ENCODE peak calls at places on chromosome 7, in eight cellular contexts. A is thyroid gland, Y is gastrocnemius medialis, F is mucosa of descending colon, R is heart right ventricle, K is stomach, H is right cardiac atrium, M is ovary. L is an unnamed sample.

GRCh38 chr7:83119002-83119358 is 43.7 kb downstream of the PCLO start:
- DNase-seq in A (no peak), F (no peak), R (no peak), H (no peak), M (no peak), K (no peak), Y (no peak), L (no peak)

GRCh38 chr7:3218561-3219225 is 82.4 kb upstream of the SDK1 start:
- DNase-seq in K (no peak), R (no peak), Y (no peak), A (no peak), M (no peak), H (no peak), F (no peak), L (no peak)

GRCh38 chr7:102012941-102013461 is 195.6 kb downstream of the CUX1 start:
- DNase-seq in H (no peak), Y (no peak), K (no peak), A (no peak), F (no peak), M (no peak), R (no peak), L (no peak)

GRCh38 chr7:149457766-149458165 is 3.1 kb downstream of the ZNF777 start:
- DNase-seq in K (no peak), M (no peak), H (no peak), A (no peak), Y (no peak), F (no peak), R (no peak), L (no peak)

GRCh38 chr7:41257660-41258059 is 445.2 kb downstream of the INHBA start:
- DNase-seq in R (no peak), M (no peak), F (no peak), Y (no peak), H (no peak), A (no peak), K (no peak), L (no peak)

GRCh38 chr7:137760111-137760510 is 86.7 kb downstream of the DGKI start:
- DNase-seq in A (peak; percentile 61), F (no peak), M (no peak), Y (no peak), K (no peak), R (no peak), H (peak; percentile 63), L (no peak)

GRCh38 chr7:71633571-71634008 is 501.6 kb downstream of the GALNT17 start:
- DNase-seq in H (no peak), F (no peak), K (no peak), A (peak; percentile 65), M (no peak), R (no peak), Y (no peak), L (no peak)

GRCh38 chr7:31051598-31052503 is at the start of gene ADCYAP1R1:
- DNase-seq in K (no peak), F (no peak), R (peak; percentile 39), A (no peak), Y (no peak), H (peak; percentile 84), M (no peak), L (peak; percentile 69)

GRCh38 chr7:17307969-17308648 is 9.7 kb downstream of the AHR start:
- DNase-seq in A (no peak), R (no peak), M (no peak), F (no peak), H (no peak), K (no peak), Y (no peak), L (no peak)

GRCh38 chr7:151736403-151736909 is 140.5 kb downstream of the PRKAG2 start:
- DNase-seq in K (peak; percentile 44), M (peak; percentile 70), Y (peak; percentile 88), A (peak; percentile 93), R (peak; percentile 84), H (peak; percentile 86), F (peak; percentile 63), L (peak; percentile 45)

GRCh38 chr7:47775238-47775637 is 173.0 kb downstream of the PKD1L1 start:
- DNase-seq in A (no peak), F (no peak), K (no peak), H (no peak), R (no peak), Y (no peak), M (no peak), L (no peak)

GRCh38 chr7:26151953-26152781 is at the start of gene NFE2L3:
- DNase-seq in M (no peak), A (peak; percentile 62), Y (no peak), F (peak; percentile 92), H (peak; percentile 90), K (peak; percentile 90), R (peak; percentile 36), L (peak; percentile 88)

GRCh38 chr7:69690329-69690728 is 92.1 kb downstream of the AUTS2 start:
- DNase-seq in F (no peak), M (no peak), H (no peak), R (no peak), A (no peak), K (no peak), Y (no peak), L (no peak)

GRCh38 chr7:69683002-69683401 is 84.7 kb downstream of the AUTS2 start:
- DNase-seq in A (peak; percentile 9), F (no peak), Y (no peak), M (peak; percentile 45), R (no peak), K (peak; percentile 26), H (peak; percentile 56), L (no peak)

GRCh38 chr7:69687739-69688431 is 89.6 kb downstream of the AUTS2 start:
- DNase-seq in R (no peak), F (no peak), K (no peak), H (no peak), A (no peak), Y (no peak), M (no peak), L (no peak)

GRCh38 chr7:69682518-69682917 is 84.2 kb downstream of the AUTS2 start:
- DNase-seq in Y (no peak), K (no peak), H (no peak), R (no peak), F (no peak), A (no peak), M (no peak), L (no peak)

GRCh38 chr7:69684955-69685631 is 86.8 kb downstream of the AUTS2 start:
- DNase-seq in A (no peak), H (no peak), M (no peak), Y (no peak), K (no peak), F (no peak), R (no peak), L (peak; percentile 50)
- H3K4me1 ChIP-seq in A (no peaks in the 10 kb centered on the region), H (peaks cover 2% of the 10 kb centered on the region), M (peaks cover 14% of the 10 kb centered on the region), Y (peaks cover 14% of the 10 kb centered on the region), K (no peaks in the 10 kb centered on the region), F (no peaks in the 10 kb centered on the region), R (no peaks in the 10 kb centered on the region), L (peaks cover 19% of the 10 kb centered on the region)

GRCh38 chr7:111320133-111320532 is 229.2 kb downstream of the LRRN3 start:
- DNase-seq in Y (no peak), K (no peak), R (no peak), A (no peak), F (no peak), H (no peak), M (no peak), L (no peak)
- H3K4me1 ChIP-seq in Y (no peaks in the 10 kb centered on the region), K (no peaks in the 10 kb centered on the region), R (no peaks in the 10 kb centered on the region), A (no peaks in the 10 kb centered on the region), F (no peaks in the 10 kb centered on the region), H (no peaks in the 10 kb centered on the region), M (no peaks in the 10 kb centered on the region), L (no peaks in the 10 kb centered on the region)

GRCh38 chr7:90761584-90761983 is 165.5 kb downstream of the CDK14 start:
- DNase-seq in R (no peak), A (no peak), F (no peak), K (no peak), Y (no peak), H (no peak), M (no peak), L (no peak)

GRCh38 chr7:90763108-90763507 is 167.0 kb downstream of the CDK14 start:
- DNase-seq in K (no peak), R (no peak), A (no peak), M (no peak), Y (no peak), F (no peak), H (no peak), L (no peak)

GRCh38 chr7:90758933-90759562 is 162.9 kb downstream of the CDK14 start:
- DNase-seq in K (no peak), Y (no peak), F (no peak), H (no peak), M (no peak), R (no peak), A (no peak), L (no peak)

GRCh38 chr7:90759752-90760151 is 163.6 kb downstream of the CDK14 start:
- DNase-seq in R (no peak), H (no peak), F (no peak), M (no peak), Y (no peak), A (no peak), K (no peak), L (no peak)

DNA sequence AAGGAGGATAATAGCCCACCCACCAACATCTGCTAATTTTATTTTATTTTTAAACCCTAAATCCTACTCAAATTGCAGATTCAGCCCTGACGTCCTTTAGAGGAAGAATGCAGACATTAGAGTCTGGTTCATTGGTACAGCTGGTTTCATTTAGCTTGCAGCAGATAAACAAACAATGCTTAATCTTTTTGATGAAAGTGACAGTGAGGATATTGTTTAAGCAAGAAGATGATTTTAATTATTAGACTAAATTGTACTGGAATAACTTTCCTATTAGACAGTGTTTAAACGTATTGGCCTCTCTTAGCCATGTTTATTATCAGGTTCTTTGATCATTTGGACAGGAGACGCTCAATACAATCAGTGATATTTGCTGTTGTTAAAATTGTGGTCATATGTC is 164.8 kb downstream of the CDK14 start:
- DNase-seq in Y (no peak), A (no peak), K (no peak), F (no peak), M (no peak), R (no peak), H (no peak), L (no peak)
- H3K4me1 ChIP-seq in Y (peaks cover 10% of the 10 kb centered on the region), A (peaks cover 18% of the 10 kb centered on the region), K (peaks cover 19% of the 10 kb centered on the region), F (no peaks in the 10 kb centered on the region), M (peaks cover 3% of the 10 kb centered on the region), R (no peaks in the 10 kb centered on the region), H (peaks cover 2% of the 10 kb centered on the region), L (no peaks in the 10 kb centered on the region)

GRCh38 chr7:112133328-112133727 is 72.9 kb downstream of the DOCK4 start:
- DNase-seq in A (no peak), M (no peak), K (no peak), Y (no peak), F (no peak), R (no peak), H (no peak), L (no peak)
- H3K4me1 ChIP-seq in A (peaks cover 5% of the 10 kb centered on the region), M (peaks cover 6% of the 10 kb centered on the region), K (no peaks in the 10 kb centered on the region), Y (peaks cover 55% of the 10 kb centered on the region), F (no peaks in the 10 kb centered on the region), R (peaks cover 5% of the 10 kb centered on the region), H (peaks cover 14% of the 10 kb centered on the region), L (peaks cover 12% of the 10 kb centered on the region)

DNA sequence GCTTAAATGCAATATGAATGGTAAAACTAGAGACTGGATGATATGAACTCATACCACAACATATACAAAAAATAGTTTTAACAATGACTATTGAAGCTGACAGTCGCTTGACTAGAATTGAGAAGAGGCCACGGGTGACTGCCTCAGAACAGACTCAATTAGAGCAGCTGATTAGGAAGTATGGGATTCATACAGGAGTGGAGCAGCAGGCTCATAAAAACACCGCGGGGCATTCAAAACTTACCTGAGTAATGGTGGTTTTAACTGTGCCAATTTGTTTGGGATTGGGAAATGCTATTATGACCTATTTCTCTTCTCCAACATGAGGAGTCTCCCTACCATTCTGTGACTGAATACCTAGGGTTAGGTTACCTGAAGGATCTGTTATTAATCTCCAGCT is 2.1 kb downstream of the CADPS2 start:
- DNase-seq in F (no peak), H (no peak), M (no peak), K (no peak), R (no peak), Y (no peak), A (peak; percentile 40), L (no peak)
- H3K4me1 ChIP-seq in F (peaks cover 6% of the 10 kb centered on the region), H (no peaks in the 10 kb centered on the region), M (peaks cover 1% of the 10 kb centered on the region), K (peaks cover 27% of the 10 kb centered on the region), R (no peaks in the 10 kb centered on the region), Y (no peaks in the 10 kb centered on the region), A (peaks cover 25% of the 10 kb centered on the region), L (peaks cover 9% of the 10 kb centered on the region)

L was measured in testis.